ENCODE peak calls at places on chromosomes 13 and 19, in four cellular contexts. J, D, L and R are unnamed samples.

GRCh38 chr13:33806470-33807248 is 11.3 kb upstream of the RFC3 start:
- DNase-seq in J (no peak), D (no peak), L (no peak), R (no peak)

GRCh38 chr19:30695171-30695875 is 323.1 kb downstream of the ZNF536 start:
- DNase-seq in D (no peak), J (no peak), L (peak; percentile 71), R (peak; percentile 86)

GRCh38 chr13:52356327-52356726 is 49.6 kb downstream of the THSD1 start:
- DNase-seq in D (no peak), L (no peak), J (no peak), R (no peak)

GRCh38 chr13:27920677-27921420 is 1.0 kb downstream of the PDX1 start:
- DNase-seq in J (peak; percentile 45), D (no peak), L (peak; percentile 60), R (peak; percentile 72)

GRCh38 chr19:13984875-13985741 is 21.0 kb downstream of the RFX1 start:
- DNase-seq in J (no peak), L (no peak), D (no peak), R (no peak)

GRCh38 chr13:59914556-59914955 is 249.2 kb downstream of the DIAPH3 start:
- DNase-seq in D (no peak), J (no peak), L (no peak), R (no peak)

GRCh38 chr13:75485286-75486062 is 3.5 kb upstream of the TBC1D4 start:
- DNase-seq in J (peak; percentile 46), L (no peak), D (no peak), R (no peak)

GRCh38 chr13:77492982-77493381 is 42.5 kb upstream of the SCEL start:
- DNase-seq in J (no peak), L (no peak), D (no peak), R (no peak)

GRCh38 chr13:99871249-99871898 is 100.2 kb downstream of the ZIC5 start:
- DNase-seq in J (no peak), D (no peak), L (no peak), R (peak; percentile 22)

GRCh38 chr19:30719991-30720329 is 347.8 kb downstream of the ZNF536 start:
- DNase-seq in D (no peak), L (no peak), J (peak; percentile 4), R (peak; percentile 70)

GRCh38 chr13:46552302-46552680 is 679 bp upstream of the LRCH1 start:
- DNase-seq in J (no peak), L (no peak), D (no peak), R (peak; percentile 53)

GRCh38 chr19:10553943-10554381 is 10.3 kb downstream of the ATG4D start:
- DNase-seq in D (no peak), J (no peak), L (no peak), R (no peak)

GRCh38 chr13:99970761-99971575 is 599 bp downstream of the ZIC5 start:
- DNase-seq in D (no peak), J (no peak), L (peak; percentile 87), R (peak; percentile 90)

GRCh38 chr13:80100636-80101035 is 240.3 kb downstream of the SPRY2 start:
- DNase-seq in D (no peak), J (no peak), L (no peak), R (no peak)

GRCh38 chr19:55907286-55907685 is 24.9 kb downstream of the NLRP13 start:
- DNase-seq in D (no peak), J (no peak), L (no peak), R (no peak)

GRCh38 chr13:62033932-62034331 is 618.3 kb upstream of the PCDH20 start:
- DNase-seq in L (peak; percentile 43), J (no peak), D (no peak), R (no peak)

GRCh38 chr13:42893346-42893745 is 98.7 kb downstream of the EPSTI1 start:
- DNase-seq in L (no peak), J (peak; percentile 26), D (no peak), R (no peak)

GRCh38 chr19:42282036-42282762 is 13.1 kb downstream of the CIC start:
- DNase-seq in J (peak; percentile 85), D (no peak), L (peak; percentile 52), R (no peak)

GRCh38 chr13:45564108-45564507 is 51.4 kb downstream of the ERICH6B start:
- DNase-seq in J (peak; percentile 70), D (no peak), L (no peak), R (peak; percentile 20)

GRCh38 chr13:30832845-30833332 is 73.2 kb upstream of the MEDAG start:
- DNase-seq in L (peak; percentile 32), J (peak; percentile 57), D (no peak), R (peak; percentile 77)

GRCh38 chr19:18282788-18283141 is 1.3 kb upstream of the JUND start:
- DNase-seq in D (no peak), L (no peak), J (no peak), R (no peak)

GRCh38 chr13:72221276-72221962 is 354.4 kb upstream of the DACH1 start:
- DNase-seq in D (peak; percentile 65), L (peak; percentile 59), J (peak; percentile 15), R (peak; percentile 93)

GRCh38 chr19:7540761-7541480 is 5.4 kb downstream of the PNPLA6 start:
- DNase-seq in J (no peak), D (peak; percentile 55), L (peak; percentile 42), R (peak; percentile 94)

GRCh38 chr13:80604094-80604493 is 263.2 kb upstream of the SPRY2 start:
- DNase-seq in J (no peak), D (no peak), L (peak; percentile 4), R (no peak)

GRCh38 chr13:101523732-101524131 is 71.3 kb downstream of the ITGBL1 start:
- DNase-seq in D (no peak), J (peak; percentile 25), L (no peak), R (no peak)

GRCh38 chr19:7456964-7457541 is 31.8 kb downstream of the PEX11G start:
- DNase-seq in D (no peak), L (no peak), J (no peak), R (no peak)

GRCh38 chr13:97855570-97855970 is 97.9 kb upstream of the IPO5 start:
- DNase-seq in L (peak; percentile 88), D (peak; percentile 44), J (peak; percentile 87), R (peak; percentile 65)

GRCh38 chr13:79637086-79637763 is 156.3 kb downstream of the NDFIP2 start:
- DNase-seq in J (no peak), L (no peak), D (no peak), R (no peak)

GRCh38 chr19:47507924-47508553 is 6.8 kb downstream of the NAPA start:
- DNase-seq in L (peak; percentile 59), J (no peak), D (no peak), R (peak; percentile 69)

GRCh38 chr19:30790048-30790680 is 418.0 kb downstream of the ZNF536 start:
- DNase-seq in J (no peak), D (no peak), L (no peak), R (no peak)

GRCh38 chr19:30791116-30791515 is 418.9 kb downstream of the ZNF536 start:
- DNase-seq in J (no peak), D (no peak), L (no peak), R (no peak)

GRCh38 chr19:49347835-49348234 is 12.6 kb downstream of the CD37 start:
- DNase-seq in L (peak; percentile 72), D (no peak), J (peak; percentile 65), R (peak; percentile 86)

GRCh38 chr19:43652546-43652874 is 12.9 kb upstream of the CADM4 start:
- DNase-seq in J (no peak), L (no peak), D (no peak), R (no peak)

GRCh38 chr13:74450976-74451375 is 316.8 kb upstream of the KLF12 start:
- DNase-seq in L (no peak), J (no peak), D (no peak), R (no peak)

GRCh38 chr13:98581971-98582702 is 5.2 kb upstream of the STK24 start:
- DNase-seq in D (no peak), L (no peak), J (peak; percentile 83), R (no peak)

GRCh38 chr19:49614096-49614857 is 23.3 kb downstream of the PRR12 start:
- DNase-seq in D (no peak), L (no peak), J (peak; percentile 96), R (no peak)

GRCh38 chr13:110006304-110006703 is 219.9 kb upstream of the IRS2 start:
- DNase-seq in L (no peak), J (no peak), D (no peak), R (no peak)

GRCh38 chr13:113635048-113635420 is 23.0 kb downstream of the ATP4B start:
- DNase-seq in J (no peak), L (no peak), D (no peak), R (no peak)

GRCh38 chr19:4583961-4584669 is 24.6 kb upstream of the SEMA6B start:
- DNase-seq in L (peak; percentile 78), D (no peak), J (peak; percentile 47), R (peak; percentile 91)
- H3K9ac ChIP-seq in L (no peak overlapping the region), D (peak overlapping the region; percentile 76), J (no peak overlapping the region), R (peak overlapping the region; percentile 41)

GRCh38 chr19:1216756-1217155 is 11.2 kb downstream of the STK11 start:
- DNase-seq in L (no peak), J (no peak), D (no peak), R (no peak)
- H3K36me3 ChIP-seq in L (no peaks in the 10 kb centered on the region), J (peaks cover 62% of the 10 kb centered on the region), D (peaks cover 79% of the 10 kb centered on the region), R (peaks cover 23% of the 10 kb centered on the region)

GRCh38 chr13:20175406-20175794 is 14.5 kb upstream of the GJA3 start:
- DNase-seq in J (no peak), L (no peak), D (no peak), R (peak; percentile 15)
- H3K4me3 ChIP-seq in J (peak overlapping the region; percentile 62), L (no peak overlapping the region), D (no peak overlapping the region), R (no peak overlapping the region)

GRCh38 chr13:24900507-24900906 is 136.5 kb downstream of the RNF17 start:
- DNase-seq in D (no peak), J (no peak), L (no peak), R (no peak)

GRCh38 chr13:24906268-24906667 is 142.3 kb downstream of the RNF17 start:
- DNase-seq in L (no peak), D (no peak), J (no peak), R (no peak)

GRCh38 chr13:24910502-24911134 is 146.6 kb downstream of the RNF17 start:
- DNase-seq in D (no peak), J (no peak), L (no peak), R (no peak)

GRCh38 chr13:24899601-24900000 is 135.6 kb downstream of the RNF17 start:
- DNase-seq in D (no peak), L (no peak), J (peak; percentile 29), R (no peak)

GRCh38 chr13:24905242-24905641 is 141.3 kb downstream of the RNF17 start:
- DNase-seq in D (no peak), L (no peak), J (no peak), R (no peak)
- H3K9ac ChIP-seq in D (no peak overlapping the region), L (no peak overlapping the region), J (no peak overlapping the region), R (no peak overlapping the region)

DNA sequence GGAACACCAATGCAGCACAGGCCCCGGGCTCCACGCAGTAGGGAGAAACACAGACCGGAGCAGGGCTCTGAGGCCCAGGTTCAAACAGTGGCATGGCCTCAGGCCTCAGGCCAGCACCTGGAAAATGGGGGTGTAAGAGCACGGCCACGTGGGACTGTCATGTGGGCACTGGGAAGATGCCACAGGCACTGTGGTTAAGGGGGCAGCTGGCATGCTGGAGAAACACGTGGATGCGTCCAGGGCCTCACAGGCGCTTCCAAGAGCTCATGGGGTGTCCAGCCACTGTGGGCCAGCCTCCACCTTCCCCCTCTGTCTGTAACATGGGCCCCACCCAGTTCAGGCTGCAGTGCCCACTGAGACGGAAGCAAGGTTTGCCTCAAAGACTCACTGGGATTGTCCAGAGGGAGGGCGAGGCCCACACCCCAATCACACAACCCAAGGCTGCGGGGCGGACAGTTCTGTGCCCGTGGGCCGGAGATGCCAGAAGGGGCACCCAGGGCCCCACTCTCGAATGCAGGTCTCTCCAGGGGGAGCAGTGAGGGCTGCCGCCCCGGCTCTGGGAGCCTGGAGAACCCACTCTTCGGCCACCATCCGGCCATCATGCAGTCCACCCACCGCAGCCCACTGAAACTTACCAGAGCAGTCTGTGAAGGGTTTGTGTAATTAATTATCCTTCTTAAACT is 6.3 kb upstream of the MBD3 start:
- DNase-seq in J (no peak), L (no peak), D (no peak), R (no peak)
- H3K36me3 ChIP-seq in J (peaks cover 62% of the 10 kb centered on the region), L (no peaks in the 10 kb centered on the region), D (peaks cover 71% of the 10 kb centered on the region), R (peaks cover 28% of the 10 kb centered on the region)